ENCODE peak calls at places on chromosomes 6 and 20, in six cellular contexts. B is fibroblast of lung, N is cardiac muscle cell, S is A549, D is NT2/D1, G is esophagus squamous epithelium. P is an unnamed sample.

GRCh38 chr6:160054913-160055312 is 66.7 kb upstream of the SLC22A1 start:
- DNase-seq in B (no peak), N (no peak), G (no peak), D (no peak), S (no peak), P (no peak)

GRCh38 chr6:10391799-10392198 is 23.1 kb downstream of the TFAP2A start:
- DNase-seq in G (no peak), S (no peak), N (no peak), B (no peak), D (no peak), P (no peak)

GRCh38 chr20:33896509-33896908 is 85.4 kb downstream of the CHMP4B start:
- DNase-seq in S (no peak), N (no peak), G (no peak), B (peak; percentile 72), D (no peak), P (no peak)

GRCh38 chr20:39070484-39071231 is 108.5 kb downstream of the DHX35 start:
- DNase-seq in G (no peak), S (no peak), D (no peak), B (peak; percentile 65), N (no peak), P (no peak)

GRCh38 chr20:49562341-49563014 is 5.5 kb downstream of the PTGIS start:
- DNase-seq in D (peak; percentile 40), G (no peak), S (no peak), N (no peak), B (peak; percentile 93), P (no peak)

GRCh38 chr20:1832634-1833033 is 62.6 kb upstream of the SIRPA start:
- DNase-seq in B (no peak), N (peak; percentile 52), D (no peak), G (no peak), S (no peak), P (no peak)

GRCh38 chr6:53492860-53493634 is 51.9 kb downstream of the GCLC start:
- DNase-seq in S (peak; percentile 40), N (peak; percentile 65), G (no peak), B (peak; percentile 71), D (no peak), P (peak; percentile 34)

GRCh38 chr6:35073766-35074471 is 67.2 kb downstream of the TCP11 start:
- DNase-seq in S (no peak), B (no peak), N (no peak), D (no peak), G (no peak), P (no peak)

GRCh38 chr6:61989616-61990015 is 296.4 kb downstream of the KHDRBS2 start:
- DNase-seq in N (no peak), S (no peak), G (no peak), B (no peak), D (no peak), P (no peak)

DNA sequence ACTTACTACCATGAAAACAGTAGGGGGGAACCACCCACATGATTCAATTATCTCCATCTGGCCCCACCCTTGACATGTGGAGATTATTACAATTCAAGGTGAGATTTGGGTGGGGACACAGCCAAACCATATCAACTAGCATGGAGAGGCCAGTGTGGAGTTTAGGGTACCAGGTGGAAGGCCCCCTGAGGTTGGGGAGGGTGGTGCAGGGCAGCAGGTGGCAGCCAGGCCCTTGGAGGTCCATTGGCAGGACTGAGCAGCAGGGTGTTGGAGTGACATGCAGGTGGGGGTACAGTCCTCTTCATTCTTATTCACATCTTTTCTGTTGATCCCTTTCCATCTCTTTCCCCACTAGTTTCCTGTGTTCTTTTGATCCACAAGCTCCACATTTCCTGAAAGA is 42.9 kb downstream of the PHACTR3 start:
- DNase-seq in D (no peak), B (no peak), G (no peak), S (no peak), N (no peak), P (no peak)
- H3K9me3 ChIP-seq in D (peaks cover 25% of the 10 kb centered on the region), B (no peaks in the 10 kb centered on the region), G (no peaks in the 10 kb centered on the region), S (no peaks in the 10 kb centered on the region), N (no peaks in the 10 kb centered on the region), P (peaks cover 3% of the 10 kb centered on the region)

DNA sequence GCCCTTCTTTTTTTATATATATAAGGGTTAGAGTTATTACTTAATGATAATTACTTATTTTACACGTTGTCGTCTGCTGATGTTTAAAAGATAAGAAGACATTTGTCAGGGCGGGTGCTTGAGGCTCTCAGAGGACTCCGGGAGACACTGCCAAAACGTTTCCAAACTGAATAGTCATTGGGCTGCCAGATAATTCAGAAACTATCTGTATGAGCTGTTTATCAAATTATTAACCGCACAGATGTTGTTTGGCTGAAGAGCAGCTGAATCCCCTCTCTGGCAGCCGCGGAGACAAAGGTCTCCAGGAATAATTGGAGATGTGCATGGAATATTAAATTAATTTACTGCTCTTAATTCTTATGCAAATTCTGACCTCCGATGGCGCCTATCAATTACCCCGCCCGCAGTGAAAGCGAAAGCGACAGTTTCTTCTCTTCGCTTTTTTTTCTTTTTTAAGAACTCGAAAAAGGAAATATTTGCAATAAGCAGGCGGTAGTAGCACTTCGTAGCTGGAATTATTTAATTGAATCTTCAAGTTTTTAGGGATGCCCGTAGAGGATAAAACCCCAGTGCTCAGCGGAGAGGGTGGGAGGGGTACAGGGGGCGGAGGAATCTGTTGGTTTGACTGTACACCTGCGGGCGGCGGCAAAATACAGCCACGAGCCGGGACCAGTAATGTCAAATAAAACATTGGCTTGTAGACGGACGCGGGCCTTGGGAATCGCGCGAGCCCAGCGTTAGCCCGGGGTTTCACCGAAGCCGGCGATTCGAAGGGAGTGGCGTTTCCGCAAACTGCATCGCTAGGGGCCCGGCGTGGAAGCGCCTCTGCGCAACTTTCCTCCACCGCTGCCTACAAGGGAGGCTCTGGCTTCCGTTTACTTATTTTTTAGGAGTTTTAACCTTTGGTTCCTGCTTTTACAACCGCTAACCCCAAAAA is 6.2 kb downstream of the LINC00237 start:
- DNase-seq in D (no peak), N (peak; percentile 53), B (no peak), S (no peak), G (no peak), P (peak; percentile 83)
- H3K9me3 ChIP-seq in D (no peaks in the 10 kb centered on the region), N (no peaks in the 10 kb centered on the region), B (no peaks in the 10 kb centered on the region), S (no peaks in the 10 kb centered on the region), G (no peaks in the 10 kb centered on the region), P (no peaks in the 10 kb centered on the region)

GRCh38 chr6:69343856-69344255 is 453.0 kb downstream of the LMBRD1 start:
- DNase-seq in B (no peak), D (no peak), G (no peak), N (no peak), S (no peak), P (no peak)

DNA sequence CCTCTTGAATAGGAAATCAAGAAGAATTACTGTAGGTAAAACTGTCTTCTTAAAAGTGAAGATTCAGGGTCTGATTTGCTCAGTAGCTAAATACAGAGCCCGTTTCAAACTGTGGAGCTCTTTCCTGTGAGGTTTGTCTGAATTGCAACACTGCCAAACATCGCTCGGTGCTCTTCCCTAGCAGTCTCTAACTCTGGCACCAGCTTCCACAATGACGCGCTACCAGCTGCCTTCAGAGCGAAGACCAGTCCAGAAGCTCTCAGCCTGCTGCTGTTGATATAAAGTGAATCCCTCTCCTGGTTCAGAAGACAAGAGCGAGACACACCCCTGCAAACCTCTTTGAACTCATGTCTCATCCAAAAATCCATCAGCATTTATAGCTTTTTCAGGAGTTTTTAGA is 447.0 kb downstream of the LMBRD1 start:
- DNase-seq in B (no peak), G (no peak), D (no peak), S (no peak), N (no peak), P (no peak)
- H3K9me3 ChIP-seq in B (no peaks in the 10 kb centered on the region), G (no peaks in the 10 kb centered on the region), D (no peaks in the 10 kb centered on the region), S (no peaks in the 10 kb centered on the region), N (no peaks in the 10 kb centered on the region), P (no peaks in the 10 kb centered on the region)

GRCh38 chr6:119129968-119130484 is 51.6 kb upstream of the FAM184A start:
- DNase-seq in B (peak; percentile 77), N (no peak), G (no peak), D (no peak), S (no peak), P (no peak)

GRCh38 chr6:119134752-119135151 is 56.3 kb upstream of the FAM184A start:
- DNase-seq in B (no peak), S (no peak), G (no peak), N (no peak), D (no peak), P (no peak)

GRCh38 chr6:119137194-119138072 is 59.0 kb upstream of the FAM184A start:
- DNase-seq in N (no peak), G (no peak), D (no peak), S (no peak), B (peak; percentile 29), P (no peak)

GRCh38 chr6:119132211-119133004 is 53.9 kb upstream of the FAM184A start:
- DNase-seq in G (no peak), N (no peak), D (no peak), B (peak; percentile 40), S (no peak), P (no peak)

DNA sequence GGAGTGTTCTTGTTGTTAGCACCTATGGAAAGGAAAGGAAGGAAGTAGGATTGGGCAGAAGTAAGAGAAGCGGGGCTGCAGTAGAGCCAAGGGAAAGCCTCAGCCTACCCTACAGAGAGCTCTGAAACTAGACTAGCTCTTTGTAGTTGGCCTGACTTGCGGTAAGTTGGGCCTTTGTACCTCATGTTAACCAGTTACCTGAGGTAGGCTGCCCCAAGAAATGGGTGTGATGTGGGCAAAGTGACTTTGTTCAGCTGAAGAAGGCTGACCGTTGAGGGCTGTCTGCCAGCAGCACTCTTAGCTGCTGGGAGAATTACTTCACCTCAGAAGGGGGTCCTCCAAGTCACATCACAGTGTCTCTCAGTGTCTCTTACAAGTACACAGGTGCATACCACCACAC is 54.9 kb upstream of the FAM184A start:
- DNase-seq in G (no peak), D (no peak), N (no peak), S (no peak), B (no peak), P (no peak)
- H3K9me3 ChIP-seq in G (no peaks in the 10 kb centered on the region), D (no peaks in the 10 kb centered on the region), N (no peaks in the 10 kb centered on the region), S (no peaks in the 10 kb centered on the region), B (no peaks in the 10 kb centered on the region), P (no peaks in the 10 kb centered on the region)

GRCh38 chr20:41598719-41599118 is 19.5 kb downstream of the CHD6 start:
- DNase-seq in N (no peak), D (no peak), S (no peak), B (no peak), G (no peak), P (no peak)

GRCh38 chr20:41599699-41600104 is 18.5 kb downstream of the CHD6 start:
- DNase-seq in S (no peak), D (no peak), B (peak; percentile 6), N (no peak), G (no peak), P (no peak)

GRCh38 chr20:41600926-41601631 is 17.1 kb downstream of the CHD6 start:
- DNase-seq in G (no peak), B (no peak), N (no peak), S (no peak), D (no peak), P (no peak)

GRCh38 chr20:41604002-41604401 is 14.2 kb downstream of the CHD6 start:
- DNase-seq in D (no peak), S (no peak), B (no peak), N (no peak), G (no peak), P (no peak)

GRCh38 chr20:41601742-41602141 is 16.4 kb downstream of the CHD6 start:
- DNase-seq in N (no peak), B (no peak), D (no peak), S (no peak), G (no peak), P (no peak)
- H3K9me3 ChIP-seq in N (peaks cover 6% of the 10 kb centered on the region), B (no peaks in the 10 kb centered on the region), D (peaks cover 54% of the 10 kb centered on the region), S (peaks cover 29% of the 10 kb centered on the region), G (peaks cover 51% of the 10 kb centered on the region), P (peaks cover 43% of the 10 kb centered on the region)

DNA sequence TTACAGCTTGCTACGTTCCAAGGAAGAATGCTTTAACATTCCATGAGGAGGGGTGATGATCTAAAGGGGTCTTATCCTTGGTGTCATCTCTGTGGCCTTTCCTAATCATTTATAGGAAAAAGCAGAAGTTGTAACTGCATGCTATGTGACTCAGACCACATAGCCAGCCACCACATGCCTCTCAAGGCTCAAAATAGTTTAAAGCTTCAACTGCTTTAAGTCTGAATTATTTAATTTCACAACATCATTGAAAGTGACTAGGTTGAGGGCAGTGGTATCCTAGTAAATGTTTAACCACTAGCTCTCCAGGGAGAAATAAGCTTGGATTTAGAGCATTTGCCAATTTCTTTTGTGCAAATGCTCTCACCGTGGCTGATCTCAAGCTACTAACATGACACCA is 29.7 kb downstream of the MC3R start:
- DNase-seq in S (no peak), G (no peak), B (no peak), D (no peak), N (no peak), P (no peak)
- H3K9me3 ChIP-seq in S (no peaks in the 10 kb centered on the region), G (no peaks in the 10 kb centered on the region), B (no peaks in the 10 kb centered on the region), D (peaks cover 11% of the 10 kb centered on the region), N (no peaks in the 10 kb centered on the region), P (peaks cover 13% of the 10 kb centered on the region)

P was measured in Caco-2.